ENCODE peak calls at places on chromosomes 7 and 10, in eight cellular contexts. R, Q, J, F, Y, T, Z and S are unnamed samples.
A peak's percentile ranks its signal among the peaks of the same experiment; 100 is the strongest.

GRCh38 chr7:110621289-110621688 is 469.6 kb upstream of the LRRN3 start:
- DNase-seq in R (no peak), Q (no peak), J (no peak), F (no peak), Y (no peak), T (no peak), Z (no peak), S (no peak)

GRCh38 chr7:24555184-24555583 is 18.1 kb upstream of the PALS2 start:
- DNase-seq in R (no peak), Q (no peak), J (no peak), F (no peak), Y (no peak), T (no peak), Z (no peak), S (no peak)

GRCh38 chr10:88707429-88708110 is 1.5 kb downstream of the LIPK start:
- DNase-seq in R (peak; percentile 87), Q (peak; percentile 57), J (no peak), F (no peak), Y (peak; percentile 31), T (no peak), Z (no peak), S (no peak)

GRCh38 chr10:121596668-121597503 is 1.4 kb downstream of the FGFR2 start:
- DNase-seq in R (no peak), Q (no peak), J (no peak), F (no peak), Y (no peak), T (peak; percentile 52), Z (no peak), S (no peak)

GRCh38 chr10:97179731-97180366 is 5.9 kb downstream of the SLIT1 start:
- DNase-seq in R (peak; percentile 18), Q (no peak), J (no peak), F (no peak), Y (no peak), T (peak; percentile 82), Z (peak; percentile 84), S (no peak)

GRCh38 chr7:156823441-156823840 is 69.5 kb downstream of the LMBR1 start:
- DNase-seq in R (no peak), Q (no peak), J (no peak), F (no peak), Y (no peak), T (no peak), Z (no peak), S (no peak)

GRCh38 chr10:44962870-44963738 is 3.5 kb downstream of the RASSF4 start:
- DNase-seq in R (no peak), Q (no peak), J (no peak), F (no peak), Y (no peak), T (peak; percentile 59), Z (no peak), S (no peak)

GRCh38 chr10:91636892-91637291 is 4.0 kb upstream of the PPP1R3C start:
- DNase-seq in R (no peak), Q (no peak), J (no peak), F (no peak), Y (no peak), T (no peak), Z (no peak), S (no peak)

GRCh38 chr10:93160829-93161228 is 87.1 kb downstream of the CYP26A1 start:
- DNase-seq in R (peak; percentile 70), Q (peak; percentile 86), J (peak; percentile 70), F (no peak), Y (peak; percentile 91), T (no peak), Z (no peak), S (peak; percentile 19)

GRCh38 chr10:55668326-55668922 is 692.6 kb downstream of the ZWINT start:
- DNase-seq in R (peak; percentile 20), Q (no peak), J (no peak), F (no peak), Y (no peak), T (peak; percentile 21), Z (no peak), S (no peak)